ENCODE peak calls at places on chromosomes 11 and 22, in six cellular contexts. Q is right lobe of liver, O is cardiac fibroblast, C is fibroblast of lung, L is mucosa of descending colon, M is uterus. D is an unnamed sample.

GRCh38 chr11:129375731-129376657 is at the start of gene BARX2:
- DNase-seq in Q (peak; percentile 62), M (no peak), L (peak; percentile 88), O (peak; percentile 61), C (peak; percentile 71), D (peak; percentile 16)

GRCh38 chr11:42296910-42297309 is 837.5 kb upstream of the LRRC4C start:
- DNase-seq in Q (no peak), O (no peak), C (no peak), M (no peak), L (no peak), D (no peak)

GRCh38 chr11:119602745-119603373 is 126.1 kb downstream of the NECTIN1 start:
- DNase-seq in O (no peak), M (no peak), Q (no peak), C (no peak), L (no peak), D (no peak)

GRCh38 chr11:393219-394033 is 583 bp upstream of the PKP3 start:
- DNase-seq in Q (no peak), C (peak; percentile 66), O (peak; percentile 72), M (no peak), L (no peak), D (no peak)

GRCh38 chr11:64568584-64569140 is 22.4 kb upstream of the SLC22A12 start:
- DNase-seq in L (no peak), Q (peak; percentile 1), M (no peak), O (no peak), C (no peak), D (no peak)

GRCh38 chr11:21460082-21460481 is 732.8 kb upstream of the ANO5 start:
- DNase-seq in O (no peak), M (no peak), Q (no peak), L (no peak), C (no peak), D (no peak)

GRCh38 chr11:94111660-94112059 is 17.0 kb upstream of the PANX1 start:
- DNase-seq in M (no peak), C (no peak), Q (no peak), O (no peak), L (no peak), D (peak; percentile 61)

GRCh38 chr11:33161120-33162005 is at the start of gene CSTF3:
- DNase-seq in C (peak; percentile 98), Q (peak; percentile 100), O (peak; percentile 99), M (peak; percentile 100), L (peak; percentile 100), D (peak; percentile 100)

GRCh38 chr11:2807276-2807681 is 78.3 kb downstream of the CDKN1C start:
- DNase-seq in Q (peak; percentile 52), C (peak; percentile 41), O (peak; percentile 55), L (peak; percentile 66), M (peak; percentile 93), D (peak; percentile 81)

GRCh38 chr11:2932850-2933251 is 3.6 kb upstream of the PHLDA2 start:
- DNase-seq in Q (no peak), O (no peak), L (no peak), M (no peak), C (peak; percentile 52), D (no peak)

GRCh38 chr22:43109921-43110443 is 568 bp upstream of the BIK start:
- DNase-seq in L (no peak), Q (no peak), O (no peak), C (no peak), M (no peak), D (no peak)

GRCh38 chr22:43113516-43114251 is 3.1 kb downstream of the BIK start:
- DNase-seq in L (no peak), C (no peak), Q (no peak), O (no peak), M (no peak), D (no peak)

GRCh38 chr22:43109511-43109910 is 1.0 kb upstream of the BIK start:
- DNase-seq in M (no peak), Q (no peak), L (no peak), O (no peak), C (no peak), D (no peak)

GRCh38 chr22:43110927-43111623 is 525 bp downstream of the BIK start:
- DNase-seq in L (peak; percentile 72), Q (no peak), O (no peak), C (no peak), M (no peak), D (no peak)

GRCh38 chr22:43110444-43110926 is at the start of gene BIK:
- DNase-seq in L (peak; percentile 70), Q (peak; percentile 75), M (no peak), O (peak; percentile 35), C (peak; percentile 27), D (peak; percentile 39)
- TF ChIP-seq CTCF in L (no peak), Q (no peak), M (no peak), O (peak; percentile 32), C (peak; percentile 28), D (peak; percentile 41)

GRCh38 chr22:23034621-23035556 is 35.4 kb upstream of the GNAZ start:
- DNase-seq in M (no peak), L (no peak), C (no peak), Q (no peak), O (no peak), D (no peak)
- H3K4me3 ChIP-seq in M (no peak overlapping the region), L (no peak overlapping the region), C (no peak overlapping the region), Q (no peak overlapping the region), O (no peak overlapping the region), D (no peak overlapping the region)

GRCh38 chr11:134449713-134450112 is 37.7 kb upstream of the B3GAT1 start:
- DNase-seq in O (no peak), M (no peak), C (no peak), Q (no peak), L (no peak), D (no peak)
- TF ChIP-seq CTCF in O (no peak), M (no peak), C (no peak), Q (peak; percentile 17), L (no peak), D (no peak)

GRCh38 chr11:14641801-14642200 is 1.8 kb upstream of the PDE3B start:
- DNase-seq in Q (no peak), O (no peak), L (no peak), C (no peak), M (no peak), D (no peak)

GRCh38 chr11:14642873-14643696 is 519 bp upstream of the PDE3B start:
- DNase-seq in Q (no peak), L (no peak), M (no peak), C (no peak), O (no peak), D (no peak)

GRCh38 chr11:14644396-14645246 is 1.0 kb downstream of the PDE3B start:
- DNase-seq in C (peak; percentile 31), O (peak; percentile 13), L (peak; percentile 50), M (no peak), Q (peak; percentile 74), D (peak; percentile 29)

GRCh38 chr11:14643697-14644395 is at the start of gene PDE3B:
- DNase-seq in Q (peak; percentile 94), M (peak; percentile 27), L (peak; percentile 90), C (peak; percentile 56), O (peak; percentile 39), D (peak; percentile 84)

GRCh38 chr11:14642453-14642852 is 1.2 kb upstream of the PDE3B start:
- DNase-seq in O (no peak), L (no peak), M (no peak), Q (no peak), C (no peak), D (no peak)
- H3K4me3 ChIP-seq in O (no peak overlapping the region), L (no peak overlapping the region), M (no peak overlapping the region), Q (peak overlapping the region; percentile 76), C (no peak overlapping the region), D (peak overlapping the region; percentile 91)

D was measured in left ventricle myocardium inferior.